ENCODE peak calls at places on chromosomes 3 and 15, in eight cellular contexts. One of them, this sample, is unnamed.
A peak's percentile ranks its signal among the peaks of the same experiment; 100 is the strongest.

GRCh38 chr3:133376805-133377204 is 23.1 kb upstream of the BFSP2 start:
- DNase-seq in uterus: no peak
- DNase-seq in astrocyte: no peak
- DNase-seq in fibroblast of lung: peak; percentile 7
- DNase-seq in CD4-positive, CD25-positive, alpha-beta regulatory T cell: no peak
- DNase-seq in CD8-positive, alpha-beta memory T cell: no peak
- DNase-seq in pancreas: no peak
- DNase-seq in aorta: no peak
- DNase-seq in this sample: no peak

GRCh38 chr3:145951431-145951830 is 209.6 kb downstream of the PLOD2 start:
- DNase-seq in uterus: no peak
- DNase-seq in astrocyte: peak; percentile 82
- DNase-seq in fibroblast of lung: no peak
- DNase-seq in CD4-positive, CD25-positive, alpha-beta regulatory T cell: no peak
- DNase-seq in CD8-positive, alpha-beta memory T cell: no peak
- DNase-seq in pancreas: no peak
- DNase-seq in aorta: no peak
- DNase-seq in this sample: no peak

GRCh38 chr3:5170975-5171374 is 16.5 kb upstream of the EDEM1 start:
- DNase-seq in uterus: no peak
- DNase-seq in astrocyte: no peak
- DNase-seq in fibroblast of lung: no peak
- DNase-seq in CD4-positive, CD25-positive, alpha-beta regulatory T cell: no peak
- DNase-seq in CD8-positive, alpha-beta memory T cell: no peak
- DNase-seq in pancreas: no peak
- DNase-seq in aorta: no peak
- DNase-seq in this sample: no peak

GRCh38 chr15:40333922-40334492 is 6.7 kb downstream of the CCDC9B start:
- DNase-seq in uterus: peak; percentile 51
- DNase-seq in astrocyte: peak; percentile 66
- DNase-seq in fibroblast of lung: peak; percentile 60
- DNase-seq in CD4-positive, CD25-positive, alpha-beta regulatory T cell: no peak
- DNase-seq in CD8-positive, alpha-beta memory T cell: no peak
- DNase-seq in pancreas: peak; percentile 67
- DNase-seq in aorta: peak; percentile 84
- DNase-seq in this sample: no peak

GRCh38 chr3:48118322-48118721 is 69.9 kb downstream of the CDC25A start:
- DNase-seq in uterus: no peak
- DNase-seq in astrocyte: no peak
- DNase-seq in fibroblast of lung: no peak
- DNase-seq in CD4-positive, CD25-positive, alpha-beta regulatory T cell: no peak
- DNase-seq in CD8-positive, alpha-beta memory T cell: no peak
- DNase-seq in pancreas: no peak
- DNase-seq in aorta: no peak
- DNase-seq in this sample: no peak

GRCh38 chr3:64360261-64360660 is 135.0 kb upstream of the PRICKLE2 start:
- DNase-seq in uterus: no peak
- DNase-seq in astrocyte: no peak
- DNase-seq in fibroblast of lung: no peak
- DNase-seq in CD4-positive, CD25-positive, alpha-beta regulatory T cell: no peak
- DNase-seq in CD8-positive, alpha-beta memory T cell: no peak
- DNase-seq in pancreas: no peak
- DNase-seq in aorta: no peak
- DNase-seq in this sample: no peak

GRCh38 chr3:119809249-119810017 is 27.5 kb downstream of the NR1I2 start:
- DNase-seq in uterus: no peak
- DNase-seq in astrocyte: no peak
- DNase-seq in fibroblast of lung: no peak
- DNase-seq in CD4-positive, CD25-positive, alpha-beta regulatory T cell: no peak
- DNase-seq in CD8-positive, alpha-beta memory T cell: no peak
- DNase-seq in pancreas: no peak
- DNase-seq in aorta: no peak
- DNase-seq in this sample: no peak

GRCh38 chr3:79167651-79168416 is 600.0 kb downstream of the ROBO1 start:
- DNase-seq in uterus: no peak
- DNase-seq in astrocyte: peak; percentile 97
- DNase-seq in fibroblast of lung: peak; percentile 98
- DNase-seq in CD4-positive, CD25-positive, alpha-beta regulatory T cell: no peak
- DNase-seq in CD8-positive, alpha-beta memory T cell: no peak
- DNase-seq in pancreas: no peak
- DNase-seq in aorta: no peak
- DNase-seq in this sample: peak; percentile 13

GRCh38 chr3:111070772-111071256 is 802 bp upstream of the NECTIN3 start:
- DNase-seq in uterus: no peak
- DNase-seq in astrocyte: no peak
- DNase-seq in fibroblast of lung: no peak
- DNase-seq in CD4-positive, CD25-positive, alpha-beta regulatory T cell: no peak
- DNase-seq in CD8-positive, alpha-beta memory T cell: no peak
- DNase-seq in pancreas: no peak
- DNase-seq in aorta: peak; percentile 76
- DNase-seq in this sample: no peak

GRCh38 chr3:30443756-30444673 is 162.4 kb upstream of the TGFBR2 start:
- DNase-seq in uterus: no peak
- DNase-seq in astrocyte: peak; percentile 84
- DNase-seq in fibroblast of lung: no peak
- DNase-seq in CD4-positive, CD25-positive, alpha-beta regulatory T cell: no peak
- DNase-seq in CD8-positive, alpha-beta memory T cell: no peak
- DNase-seq in pancreas: no peak
- DNase-seq in aorta: no peak
- DNase-seq in this sample: no peak

GRCh38 chr3:58824285-58824684 is 157.7 kb upstream of the FAM3D start:
- DNase-seq in uterus: no peak
- DNase-seq in astrocyte: peak; percentile 30
- DNase-seq in fibroblast of lung: peak; percentile 77
- DNase-seq in CD4-positive, CD25-positive, alpha-beta regulatory T cell: no peak
- DNase-seq in CD8-positive, alpha-beta memory T cell: no peak
- DNase-seq in pancreas: peak; percentile 50
- DNase-seq in aorta: no peak
- DNase-seq in this sample: no peak

GRCh38 chr15:78303729-78304486 is 4.5 kb upstream of the SKIC8 start:
- DNase-seq in uterus: no peak
- DNase-seq in astrocyte: no peak
- DNase-seq in fibroblast of lung: no peak
- DNase-seq in CD4-positive, CD25-positive, alpha-beta regulatory T cell: no peak
- DNase-seq in CD8-positive, alpha-beta memory T cell: no peak
- DNase-seq in pancreas: no peak
- DNase-seq in aorta: no peak
- DNase-seq in this sample: no peak

GRCh38 chr3:187896664-187897063 is 151.4 kb upstream of the BCL6 start:
- DNase-seq in uterus: no peak
- DNase-seq in astrocyte: no peak
- DNase-seq in fibroblast of lung: no peak
- DNase-seq in CD4-positive, CD25-positive, alpha-beta regulatory T cell: no peak
- DNase-seq in CD8-positive, alpha-beta memory T cell: no peak
- DNase-seq in pancreas: no peak
- DNase-seq in aorta: no peak
- DNase-seq in this sample: no peak

GRCh38 chr3:187902938-187903337 is 157.7 kb upstream of the BCL6 start:
- DNase-seq in uterus: no peak
- DNase-seq in astrocyte: no peak
- DNase-seq in fibroblast of lung: no peak
- DNase-seq in CD4-positive, CD25-positive, alpha-beta regulatory T cell: no peak
- DNase-seq in CD8-positive, alpha-beta memory T cell: no peak
- DNase-seq in pancreas: no peak
- DNase-seq in aorta: no peak
- DNase-seq in this sample: no peak

GRCh38 chr3:187902041-187902471 is 156.8 kb upstream of the BCL6 start:
- DNase-seq in uterus: no peak
- DNase-seq in astrocyte: no peak
- DNase-seq in fibroblast of lung: no peak
- DNase-seq in CD4-positive, CD25-positive, alpha-beta regulatory T cell: no peak
- DNase-seq in CD8-positive, alpha-beta memory T cell: no peak
- DNase-seq in pancreas: no peak
- DNase-seq in aorta: no peak
- DNase-seq in this sample: no peak

GRCh38 chr3:187900961-187901755 is 155.9 kb upstream of the BCL6 start:
- DNase-seq in uterus: no peak
- DNase-seq in astrocyte: no peak
- DNase-seq in fibroblast of lung: no peak
- DNase-seq in CD4-positive, CD25-positive, alpha-beta regulatory T cell: no peak
- DNase-seq in CD8-positive, alpha-beta memory T cell: no peak
- DNase-seq in pancreas: no peak
- DNase-seq in aorta: no peak
- DNase-seq in this sample: no peak

GRCh38 chr3:187899246-187899645 is 154.0 kb upstream of the BCL6 start:
- DNase-seq in uterus: no peak
- DNase-seq in astrocyte: no peak
- DNase-seq in fibroblast of lung: no peak
- DNase-seq in CD4-positive, CD25-positive, alpha-beta regulatory T cell: no peak
- DNase-seq in CD8-positive, alpha-beta memory T cell: no peak
- DNase-seq in pancreas: no peak
- DNase-seq in aorta: no peak
- DNase-seq in this sample: no peak
- H3K4me1 ChIP-seq in uterus: no peaks in the 10 kb centered on the region
- H3K4me1 ChIP-seq in astrocyte: no peaks in the 10 kb centered on the region
- H3K4me1 ChIP-seq in fibroblast of lung: no peaks in the 10 kb centered on the region
- H3K4me1 ChIP-seq in CD4-positive, CD25-positive, alpha-beta regulatory T cell: no peaks in the 10 kb centered on the region
- H3K4me1 ChIP-seq in CD8-positive, alpha-beta memory T cell: no peaks in the 10 kb centered on the region
- H3K4me1 ChIP-seq in pancreas: no peaks in the 10 kb centered on the region
- H3K4me1 ChIP-seq in aorta: no peaks in the 10 kb centered on the region
- H3K4me1 ChIP-seq in this sample: no peaks in the 10 kb centered on the region

GRCh38 chr15:100349321-100349695 is 7.5 kb upstream of the ADAMTS17 start:
- DNase-seq in uterus: no peak
- DNase-seq in astrocyte: no peak
- DNase-seq in fibroblast of lung: no peak
- DNase-seq in CD4-positive, CD25-positive, alpha-beta regulatory T cell: no peak
- DNase-seq in CD8-positive, alpha-beta memory T cell: no peak
- DNase-seq in pancreas: no peak
- DNase-seq in aorta: no peak
- DNase-seq in this sample: no peak

GRCh38 chr15:100345438-100345837 is 3.7 kb upstream of the ADAMTS17 start:
- DNase-seq in uterus: no peak
- DNase-seq in astrocyte: no peak
- DNase-seq in fibroblast of lung: no peak
- DNase-seq in CD4-positive, CD25-positive, alpha-beta regulatory T cell: no peak
- DNase-seq in CD8-positive, alpha-beta memory T cell: no peak
- DNase-seq in pancreas: no peak
- DNase-seq in aorta: no peak
- DNase-seq in this sample: no peak

GRCh38 chr15:100349696-100350433 is 8.1 kb upstream of the ADAMTS17 start:
- DNase-seq in uterus: peak; percentile 95
- DNase-seq in astrocyte: peak; percentile 67
- DNase-seq in fibroblast of lung: peak; percentile 84
- DNase-seq in CD4-positive, CD25-positive, alpha-beta regulatory T cell: peak; percentile 72
- DNase-seq in CD8-positive, alpha-beta memory T cell: peak; percentile 78
- DNase-seq in pancreas: peak; percentile 89
- DNase-seq in aorta: peak; percentile 98
- DNase-seq in this sample: peak; percentile 93

GRCh38 chr15:100348578-100348977 is 6.8 kb upstream of the ADAMTS17 start:
- DNase-seq in uterus: no peak
- DNase-seq in astrocyte: no peak
- DNase-seq in fibroblast of lung: no peak
- DNase-seq in CD4-positive, CD25-positive, alpha-beta regulatory T cell: no peak
- DNase-seq in CD8-positive, alpha-beta memory T cell: no peak
- DNase-seq in pancreas: no peak
- DNase-seq in aorta: no peak
- DNase-seq in this sample: no peak

DNA sequence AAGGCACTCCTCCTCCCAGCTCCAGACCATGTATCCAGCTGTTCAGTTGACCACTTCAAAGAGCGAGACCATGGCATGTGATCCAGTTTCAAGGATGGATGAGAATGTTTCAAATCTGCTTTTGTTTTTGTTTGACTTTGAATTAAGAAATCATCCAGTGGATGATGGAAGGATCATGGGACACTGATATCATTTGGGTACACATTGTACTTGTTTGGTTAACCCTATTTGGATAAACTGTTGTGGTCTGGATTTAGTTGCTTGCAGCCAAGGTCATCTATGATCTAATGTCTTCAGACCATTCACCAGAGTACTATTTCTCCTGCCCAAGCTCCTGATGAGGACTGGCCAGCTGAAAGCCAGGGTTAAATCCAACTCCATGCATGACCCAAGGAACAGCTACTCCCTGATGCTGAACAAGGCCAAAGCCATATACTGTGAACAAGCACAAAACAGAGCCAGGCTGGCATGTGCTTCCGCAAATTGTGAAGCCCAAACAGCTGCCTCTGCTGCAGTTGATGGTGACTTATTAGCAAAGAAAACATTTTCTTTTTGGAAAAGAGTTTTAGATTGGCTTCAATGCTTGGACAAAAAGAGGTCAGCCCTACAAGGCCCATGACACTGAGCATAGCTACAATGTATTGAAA is 5.2 kb upstream of the ADAMTS17 start:
- DNase-seq in uterus: no peak
- DNase-seq in astrocyte: no peak
- DNase-seq in fibroblast of lung: peak; percentile 4
- DNase-seq in CD4-positive, CD25-positive, alpha-beta regulatory T cell: no peak
- DNase-seq in CD8-positive, alpha-beta memory T cell: no peak
- DNase-seq in pancreas: no peak
- DNase-seq in aorta: no peak
- DNase-seq in this sample: no peak
- H3K9me3 ChIP-seq in uterus: no peaks in the 10 kb centered on the region
- H3K9me3 ChIP-seq in astrocyte: peaks cover 4% of the 10 kb centered on the region
- H3K9me3 ChIP-seq in fibroblast of lung: no peaks in the 10 kb centered on the region
- H3K9me3 ChIP-seq in CD4-positive, CD25-positive, alpha-beta regulatory T cell: no peaks in the 10 kb centered on the region
- H3K9me3 ChIP-seq in CD8-positive, alpha-beta memory T cell: no peaks in the 10 kb centered on the region
- H3K9me3 ChIP-seq in pancreas: no peaks in the 10 kb centered on the region
- H3K9me3 ChIP-seq in aorta: no peaks in the 10 kb centered on the region
- H3K9me3 ChIP-seq in this sample: no peaks in the 10 kb centered on the region

GRCh38 chr15:25407950-25408349 is 30.9 kb downstream of the UBE3A start:
- DNase-seq in uterus: no peak
- DNase-seq in astrocyte: no peak
- DNase-seq in fibroblast of lung: no peak
- DNase-seq in CD4-positive, CD25-positive, alpha-beta regulatory T cell: no peak
- DNase-seq in CD8-positive, alpha-beta memory T cell: no peak
- DNase-seq in pancreas: no peak
- DNase-seq in aorta: no peak
- DNase-seq in this sample: no peak

GRCh38 chr15:25406846-25407245 is 32.0 kb downstream of the UBE3A start:
- DNase-seq in uterus: no peak
- DNase-seq in astrocyte: no peak
- DNase-seq in fibroblast of lung: no peak
- DNase-seq in CD4-positive, CD25-positive, alpha-beta regulatory T cell: no peak
- DNase-seq in CD8-positive, alpha-beta memory T cell: no peak
- DNase-seq in pancreas: no peak
- DNase-seq in aorta: no peak
- DNase-seq in this sample: no peak

GRCh38 chr15:25402342-25402741 is 36.5 kb downstream of the UBE3A start:
- DNase-seq in uterus: no peak
- DNase-seq in astrocyte: no peak
- DNase-seq in fibroblast of lung: no peak
- DNase-seq in CD4-positive, CD25-positive, alpha-beta regulatory T cell: no peak
- DNase-seq in CD8-positive, alpha-beta memory T cell: no peak
- DNase-seq in pancreas: no peak
- DNase-seq in aorta: no peak
- DNase-seq in this sample: no peak

GRCh38 chr15:25401511-25401910 is 37.3 kb downstream of the UBE3A start:
- DNase-seq in uterus: no peak
- DNase-seq in astrocyte: peak; percentile 49
- DNase-seq in fibroblast of lung: no peak
- DNase-seq in CD4-positive, CD25-positive, alpha-beta regulatory T cell: no peak
- DNase-seq in CD8-positive, alpha-beta memory T cell: no peak
- DNase-seq in pancreas: no peak
- DNase-seq in aorta: no peak
- DNase-seq in this sample: no peak

GRCh38 chr15:25403771-25404170 is 35.1 kb downstream of the UBE3A start:
- DNase-seq in uterus: no peak
- DNase-seq in astrocyte: no peak
- DNase-seq in fibroblast of lung: no peak
- DNase-seq in CD4-positive, CD25-positive, alpha-beta regulatory T cell: no peak
- DNase-seq in CD8-positive, alpha-beta memory T cell: no peak
- DNase-seq in pancreas: no peak
- DNase-seq in aorta: no peak
- DNase-seq in this sample: no peak
- H3K36me3 ChIP-seq in uterus: no peaks in the 10 kb centered on the region
- H3K36me3 ChIP-seq in astrocyte: no peaks in the 10 kb centered on the region
- H3K36me3 ChIP-seq in fibroblast of lung: peaks cover 4% of the 10 kb centered on the region
- H3K36me3 ChIP-seq in CD4-positive, CD25-positive, alpha-beta regulatory T cell: peaks cover 45% of the 10 kb centered on the region
- H3K36me3 ChIP-seq in CD8-positive, alpha-beta memory T cell: peaks cover 18% of the 10 kb centered on the region
- H3K36me3 ChIP-seq in pancreas: peaks cover 17% of the 10 kb centered on the region
- H3K36me3 ChIP-seq in aorta: peaks cover 2% of the 10 kb centered on the region
- H3K36me3 ChIP-seq in this sample: peaks cover 9% of the 10 kb centered on the region

GRCh38 chr15:71295242-71296031 is 180.2 kb downstream of the THSD4 start:
- DNase-seq in uterus: peak; percentile 51
- DNase-seq in astrocyte: peak; percentile 100
- DNase-seq in fibroblast of lung: peak; percentile 97
- DNase-seq in CD4-positive, CD25-positive, alpha-beta regulatory T cell: no peak
- DNase-seq in CD8-positive, alpha-beta memory T cell: no peak
- DNase-seq in pancreas: no peak
- DNase-seq in aorta: no peak
- DNase-seq in this sample: peak; percentile 51
- H3K4me1 ChIP-seq in uterus: no peaks in the 10 kb centered on the region
- H3K4me1 ChIP-seq in astrocyte: peaks cover 32% of the 10 kb centered on the region
- H3K4me1 ChIP-seq in fibroblast of lung: peaks cover 22% of the 10 kb centered on the region
- H3K4me1 ChIP-seq in CD4-positive, CD25-positive, alpha-beta regulatory T cell: no peaks in the 10 kb centered on the region
- H3K4me1 ChIP-seq in CD8-positive, alpha-beta memory T cell: peaks cover 14% of the 10 kb centered on the region
- H3K4me1 ChIP-seq in pancreas: no peaks in the 10 kb centered on the region
- H3K4me1 ChIP-seq in aorta: peaks cover 4% of the 10 kb centered on the region
- H3K4me1 ChIP-seq in this sample: no peaks in the 10 kb centered on the region

This sample was measured in prostate gland.